ENCODE peak calls at places on chromosomes 11 and 22, in nine cellular contexts. W is tibial artery; Q is effector memory CD4-positive, alpha-beta T cell; N is fibroblast of pulmonary artery; R is stimulated activated CD4-positive, alpha-beta T cell treated with anti-CD3 and anti-CD28 coated beads, Interleukin-15, amount 100 ng/mL, for 24 hours; F is dermis blood vessel endothelial cell; A is activated CD8-positive, alpha-beta T cell treated with anti-CD3 and anti-CD28 coated beads for 36 hours; M is activated CD4-positive, CD25-positive, alpha-beta regulatory T cell treated with anti-CD3 and anti-CD28 coated beads, Interleukin-2, amount 50 U/mL, for 72 hours; V is CD4-positive, alpha-beta T cell. S is an unnamed sample.

GRCh38 chr22:49571326-49571725 is 256.3 kb downstream of the BRD1 start:
- DNase-seq in M (no peak), R (no peak), W (peak), A (no peak), N (no peak), V (no peak), F (no peak), Q (no peak), S (no peak)

GRCh38 chr11:86983071-86983488 is 27.9 kb upstream of the FZD4 start:
- DNase-seq in R (no peak), W (no peak), N (peak), A (no peak), F (peak), M (no peak), Q (no peak), V (no peak), S (no peak)

GRCh38 chr22:46828323-46829139 is 66.1 kb downstream of the TBC1D22A start:
- DNase-seq in W (no peak), M (no peak), Q (no peak), N (no peak), F (no peak), R (no peak), V (no peak), A (no peak), S (no peak)

GRCh38 chr11:25902476-25902875 is 429.5 kb upstream of the ANO3 start:
- DNase-seq in N (no peak), Q (no peak), F (no peak), M (no peak), A (no peak), R (no peak), W (no peak), V (no peak), S (no peak)

GRCh38 chr11:84384637-84385227 is 1098.6 kb upstream of the CCDC90B start:
- DNase-seq in N (peak), M (no peak), R (peak), Q (no peak), V (no peak), F (peak), W (peak), A (peak), S (peak)

GRCh38 chr22:43385770-43386641 is 25.8 kb upstream of the MPPED1 start:
- DNase-seq in F (peak), Q (peak), M (peak), A (peak), W (peak), V (peak), N (peak), R (peak), S (peak)

GRCh38 chr11:2541321-2541680 is 96.5 kb downstream of the KCNQ1 start:
- DNase-seq in W (no peak), R (no peak), F (no peak), A (no peak), N (no peak), M (no peak), Q (no peak), V (no peak), S (no peak)

GRCh38 chr11:12434255-12434654 is 56.9 kb downstream of the PARVA start:
- DNase-seq in M (no peak), Q (no peak), F (no peak), N (no peak), V (no peak), W (no peak), A (no peak), R (no peak), S (peak)

GRCh38 chr11:9015677-9016076 is 11.9 kb upstream of the NRIP3 start:
- DNase-seq in R (peak), V (peak), F (peak), A (peak), W (peak), N (peak), M (peak), Q (peak), S (peak)

GRCh38 chr22:35455529-35455928 is 55.6 kb downstream of the MCM5 start:
- DNase-seq in Q (no peak), F (no peak), V (no peak), R (no peak), A (no peak), M (no peak), W (no peak), N (no peak), S (no peak)

GRCh38 chr11:13384837-13385417 is 78.1 kb downstream of the BTBD10 start:
- DNase-seq in F (peak), W (no peak), M (no peak), Q (no peak), V (peak), R (peak), N (peak), A (peak), S (peak)

GRCh38 chr11:16191852-16192240 is 164.5 kb downstream of the SOX6 start:
- DNase-seq in M (no peak), A (no peak), R (no peak), F (no peak), Q (no peak), V (no peak), W (no peak), N (no peak), S (peak)

GRCh38 chr11:111019931-111020381 is 225.6 kb upstream of the POU2AF2 start:
- DNase-seq in V (no peak), Q (no peak), A (no peak), F (no peak), N (peak), M (no peak), R (no peak), W (no peak), S (no peak)

GRCh38 chr11:65429724-65430405 is 7.3 kb downstream of the NEAT1 start:
- DNase-seq in M (peak), R (peak), N (peak), A (peak), F (peak), Q (no peak), W (peak), V (peak), S (peak)

GRCh38 chr22:26692215-26692614 is 34.8 kb downstream of the MIAT start:
- DNase-seq in N (no peak), F (no peak), Q (no peak), W (no peak), M (no peak), A (no peak), R (no peak), V (no peak), S (no peak)

GRCh38 chr11:27722117-27722844 is 22.0 kb upstream of the BDNF start:
- DNase-seq in F (peak), W (no peak), M (no peak), Q (no peak), V (no peak), N (peak), A (peak), R (peak), S (no peak)

GRCh38 chr11:104713366-104713765 is 184.9 kb downstream of the CASP12 start:
- DNase-seq in N (peak), F (no peak), V (no peak), R (no peak), A (no peak), Q (no peak), W (no peak), M (no peak), S (no peak)

GRCh38 chr11:36306888-36307287 is 10.8 kb downstream of the PRR5L start:
- DNase-seq in Q (no peak), A (peak), N (peak), W (no peak), R (peak), M (no peak), F (peak), V (no peak), S (peak)

GRCh38 chr22:27616033-27616432 is 185.5 kb downstream of the MN1 start:
- DNase-seq in M (no peak), A (no peak), F (no peak), R (no peak), Q (no peak), W (no peak), N (no peak), V (no peak), S (no peak)

GRCh38 chr22:45341503-45341902 is 31.8 kb downstream of the FAM118A start:
- DNase-seq in R (peak), Q (no peak), F (no peak), M (peak), V (peak), N (no peak), A (peak), W (no peak), S (no peak)